ENCODE peak calls at places on chromosomes 6 and 20, in five cellular contexts. D is A549; R is CD8-positive, alpha-beta T cell; L is upper lobe of left lung; G is K562. Y is an unnamed sample.

GRCh38 chr20:58208944-58209343 is 19.5 kb downstream of the ANKRD60 start:
- DNase-seq in G (no peak), L (no peak), R (no peak), D (no peak), Y (no peak)

GRCh38 chr20:32089637-32090330 is 19.7 kb upstream of the TM9SF4 start:
- DNase-seq in R (no peak), L (no peak), G (no peak), D (no peak), Y (no peak)

GRCh38 chr6:165831812-165832470 is 168.9 kb upstream of the PDE10A start:
- DNase-seq in G (no peak), R (no peak), L (no peak), D (no peak), Y (no peak)

GRCh38 chr6:5190467-5190866 is 70.3 kb downstream of the LYRM4 start:
- DNase-seq in D (peak), G (no peak), L (no peak), R (no peak), Y (no peak)

GRCh38 chr20:4516851-4517250 is 204.9 kb upstream of the PRND start:
- DNase-seq in D (no peak), L (no peak), G (no peak), R (no peak), Y (no peak)

GRCh38 chr6:15358579-15359327 is 112.9 kb downstream of the JARID2 start:
- DNase-seq in L (no peak), G (no peak), R (no peak), D (no peak), Y (no peak)

GRCh38 chr20:10985536-10985935 is 311.7 kb upstream of the JAG1 start:
- DNase-seq in G (no peak), L (no peak), R (no peak), D (no peak), Y (no peak)

GRCh38 chr6:132456700-132457143 is 55.4 kb upstream of the MOXD1 start:
- DNase-seq in G (no peak), R (no peak), L (peak), D (no peak), Y (no peak)

GRCh38 chr20:50323209-50323608 is 132.6 kb downstream of the CEBPB start:
- DNase-seq in L (no peak), G (no peak), D (no peak), R (no peak), Y (no peak)

GRCh38 chr6:53440331-53440730 is 91.6 kb upstream of the ELOVL5 start:
- DNase-seq in L (no peak), D (no peak), R (no peak), G (no peak), Y (no peak)

GRCh38 chr6:74289881-74290280 is 593.9 kb downstream of the CD109 start:
- DNase-seq in D (no peak), L (no peak), G (no peak), R (no peak), Y (no peak)

GRCh38 chr6:158039571-158040050 is 57.9 kb downstream of the SYNJ2 start:
- DNase-seq in R (no peak), L (no peak), G (no peak), D (no peak), Y (no peak)

GRCh38 chr6:6656287-6656686 is 67.8 kb downstream of the LY86 start:
- DNase-seq in R (no peak), L (no peak), G (no peak), D (no peak), Y (no peak)

GRCh38 chr6:20948531-20948930 is 414.3 kb downstream of the CDKAL1 start:
- DNase-seq in L (no peak), G (no peak), R (no peak), D (no peak), Y (no peak)

GRCh38 chr6:125728739-125729138 is 20.7 kb upstream of the HEY2 start:
- DNase-seq in L (no peak), R (no peak), G (no peak), D (no peak), Y (no peak)

GRCh38 chr20:58851969-58852458 is 502 bp upstream of the GNAS start:
- DNase-seq in R (no peak), G (no peak), L (no peak), D (no peak), Y (no peak)

GRCh38 chr6:145263807-145264206 is 471.5 kb downstream of the EPM2A start:
- DNase-seq in D (no peak), R (no peak), G (no peak), L (no peak), Y (no peak)

GRCh38 chr6:101296184-101296583 is 97.3 kb upstream of the GRIK2 start:
- DNase-seq in L (no peak), G (no peak), D (no peak), R (no peak), Y (no peak)

GRCh38 chr20:17556842-17557674 is 12.8 kb upstream of the DSTN start:
- DNase-seq in R (no peak), D (no peak), G (no peak), L (peak), Y (no peak)

GRCh38 chr20:14829897-14830296 is 492.5 kb upstream of the FLRT3 start:
- DNase-seq in D (no peak), R (no peak), L (no peak), G (no peak), Y (no peak)

GRCh38 chr6:7108964-7109836 is 1.4 kb downstream of the RREB1 start:
- DNase-seq in R (peak), D (peak), L (peak), G (peak), Y (no peak)

GRCh38 chr6:126764696-126765095 is 353.8 kb upstream of the RSPO3 start:
- DNase-seq in R (no peak), L (no peak), D (no peak), G (no peak), Y (no peak)

GRCh38 chr20:10447028-10447427 is 11.9 kb downstream of the SLX4IP start:
- DNase-seq in D (peak), R (peak), L (no peak), G (peak), Y (no peak)

GRCh38 chr6:6804843-6805680 is 216.5 kb downstream of the LY86 start:
- DNase-seq in D (no peak), L (peak), G (no peak), R (no peak), Y (no peak)

GRCh38 chr6:10733151-10733715 is 10.4 kb downstream of the TMEM14C start:
- DNase-seq in G (no peak), R (peak), D (no peak), L (no peak), Y (no peak)

GRCh38 chr6:26383624-26384417 is 913 bp downstream of the BTN2A2 start:
- DNase-seq in G (peak), R (peak), D (no peak), L (peak), Y (no peak)

GRCh38 chr6:5108068-5108467 is 22.9 kb downstream of the PPP1R3G start:
- DNase-seq in R (no peak), G (no peak), L (no peak), D (no peak), Y (no peak)

GRCh38 chr6:117482240-117483003 is at the start of gene DCBLD1:
- DNase-seq in D (peak), R (peak), G (peak), L (peak), Y (peak)

GRCh38 chr6:5763871-5764270 is 242.9 kb downstream of the NRN1 start:
- DNase-seq in L (no peak), R (no peak), D (no peak), G (no peak), Y (no peak)

GRCh38 chr20:35602851-35603495 is 12.7 kb upstream of the SPAG4 start:
- DNase-seq in G (no peak), R (no peak), D (no peak), L (no peak), Y (no peak)

GRCh38 chr20:35603695-35604443 is 11.8 kb upstream of the SPAG4 start:
- DNase-seq in L (no peak), G (no peak), D (no peak), R (no peak), Y (no peak)

GRCh38 chr20:35606127-35606526 is 9.5 kb upstream of the SPAG4 start:
- DNase-seq in D (no peak), L (no peak), G (no peak), R (no peak), Y (no peak)

GRCh38 chr20:35601990-35602389 is 13.6 kb upstream of the SPAG4 start:
- DNase-seq in D (no peak), R (no peak), G (no peak), L (no peak), Y (no peak)

GRCh38 chr20:35604444-35604750 is 11.2 kb upstream of the SPAG4 start:
- DNase-seq in D (no peak), R (peak), G (peak), L (no peak), Y (no peak)
- TF ChIP-seq CTCF in D (peak), R (no peak), G (peak), L (no peak), Y (peak)

GRCh38 chr20:3276400-3277015 is 37.5 kb upstream of the SLC4A11 start:
- DNase-seq in G (peak), R (no peak), L (no peak), D (peak), Y (no peak)
- TF ChIP-seq CTCF in G (peak), R (no peak), L (no peak), D (peak), Y (no peak)

DNA sequence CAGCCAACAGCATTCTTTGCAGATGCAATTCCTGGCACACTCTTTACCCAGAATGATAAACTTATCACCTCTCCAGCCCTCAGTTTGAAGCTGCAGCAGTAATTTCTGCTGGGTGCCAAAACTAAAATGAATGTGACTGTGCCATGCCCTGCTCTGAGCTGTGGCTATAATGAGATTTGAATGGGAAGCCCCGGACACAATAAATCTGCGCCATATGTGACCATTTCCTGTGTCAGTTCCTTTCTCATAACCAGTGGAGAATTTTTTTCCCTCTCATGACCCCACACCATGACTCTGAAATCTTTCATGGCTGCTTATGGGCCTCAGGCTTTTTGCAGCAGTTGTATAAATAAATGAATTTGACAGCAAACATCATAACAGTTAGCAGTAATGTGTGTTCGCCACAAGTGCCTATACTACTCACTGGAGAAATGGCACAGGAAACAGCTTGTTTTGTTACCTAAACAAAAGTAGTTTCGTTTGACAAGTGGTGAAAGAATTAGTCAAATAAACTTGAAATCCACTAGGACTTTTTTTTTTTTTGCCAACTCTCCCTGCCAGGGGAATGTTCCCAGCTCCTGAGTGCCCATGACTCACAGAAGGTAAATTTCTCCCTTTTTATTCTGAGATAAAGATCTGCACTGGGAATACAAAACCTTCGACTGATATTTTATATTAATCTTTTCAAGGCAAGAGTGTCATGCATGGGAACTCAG is 408.4 kb downstream of the PKHD1 start:
- DNase-seq in L (no peak), D (no peak), G (no peak), R (no peak), Y (no peak)
- TF ChIP-seq CTCF in L (no peak), D (no peak), G (no peak), R (no peak), Y (no peak)

DNA sequence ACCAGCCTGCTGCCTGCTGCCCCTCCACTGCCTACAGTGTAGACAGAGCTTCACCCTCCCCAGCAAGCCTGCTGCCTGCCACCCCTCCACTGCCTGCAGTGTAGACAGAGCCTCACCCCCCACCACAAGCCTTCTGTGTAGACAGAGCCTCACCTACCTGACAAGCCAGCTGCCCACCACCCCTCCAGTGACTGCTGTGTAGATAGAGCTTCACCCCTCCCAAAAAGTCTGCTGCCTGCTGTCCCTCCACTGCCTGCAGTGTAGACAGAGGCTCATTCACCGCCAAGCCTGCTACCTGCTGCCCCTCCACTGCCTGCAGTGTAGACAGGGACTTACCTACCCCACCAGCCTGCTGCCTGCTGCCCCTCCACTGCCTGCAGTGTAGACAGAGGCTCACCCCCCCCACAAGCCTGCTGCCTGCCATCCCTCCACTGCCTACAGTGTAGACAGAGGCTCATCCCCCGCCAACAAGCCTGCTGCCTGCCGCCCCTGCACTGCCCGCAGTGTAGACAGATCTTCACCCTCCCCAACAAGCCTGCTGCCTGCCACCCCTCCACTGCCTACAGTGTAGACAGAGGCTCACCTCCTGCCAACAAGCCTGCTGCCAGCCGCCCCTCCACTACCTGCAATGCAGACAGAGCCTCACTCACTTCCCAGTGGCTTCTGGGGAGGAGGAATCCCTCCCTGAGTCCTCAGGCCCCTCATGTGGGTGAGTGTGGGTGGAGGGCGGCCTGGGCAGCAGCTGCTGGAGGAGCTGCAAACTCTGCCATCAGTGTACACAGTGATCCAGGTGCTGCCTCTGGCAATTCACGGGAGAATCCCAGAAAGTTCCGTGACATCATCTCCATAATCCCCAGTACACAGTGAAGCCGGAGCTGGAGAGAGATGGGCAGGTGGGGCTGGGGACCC is 140.9 kb downstream of the DLL1 start:
- DNase-seq in G (no peak), R (no peak), D (no peak), L (no peak), Y (no peak)
- TF ChIP-seq CTCF in G (no peak), R (no peak), D (no peak), L (no peak), Y (no peak)

DNA sequence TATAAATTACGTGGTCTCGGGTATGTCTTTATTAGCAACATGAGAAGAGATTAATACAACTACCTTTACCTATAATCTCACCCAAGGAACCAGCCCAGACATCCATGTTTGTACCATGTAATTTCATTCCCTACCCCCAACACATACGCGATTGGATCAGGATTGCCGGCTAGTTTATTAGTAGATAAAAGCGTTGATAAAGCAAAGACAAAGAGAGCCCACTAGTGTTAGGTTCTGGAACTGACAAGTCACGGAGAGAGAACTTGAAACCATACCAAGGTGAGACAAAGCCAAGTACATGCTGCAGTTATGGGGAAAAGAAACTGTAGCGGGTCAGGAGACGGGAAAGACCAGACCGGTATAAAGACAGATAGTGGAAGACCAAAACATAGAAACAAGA is 37.4 kb upstream of the FAM135A start:
- DNase-seq in G (peak), L (no peak), R (no peak), D (no peak), Y (no peak)
- TF ChIP-seq CTCF in G (peak), L (no peak), R (no peak), D (no peak), Y (no peak)

GRCh38 chr6:115838763-115839401 is 221.8 kb downstream of the FRK start:
- DNase-seq in D (peak), L (no peak), G (peak), R (no peak), Y (no peak)
- TF ChIP-seq CTCF in D (peak), L (peak), G (peak), R (no peak), Y (no peak)